ENCODE peak calls at places on chromosomes 13 and 19, in four cellular contexts. F is fibroblast of lung, G is cardiac muscle cell, W is small intestine. V is an unnamed sample.

GRCh38 chr19:21326169-21326568 is 3.0 kb downstream of the ZNF708 start:
- DNase-seq in F (no peak), G (no peak), W (no peak), V (no peak)

GRCh38 chr13:113935081-113935511 is 38.8 kb downstream of the C13orf46 start:
- DNase-seq in F (no peak), G (no peak), W (no peak), V (no peak)

GRCh38 chr13:35765941-35766340 is 289.5 kb upstream of the MAB21L1 start:
- DNase-seq in F (no peak), G (no peak), W (no peak), V (no peak)

GRCh38 chr19:7673995-7674667 is 2.8 kb upstream of the MCEMP1 start:
- DNase-seq in F (peak; percentile 78), G (peak; percentile 20), W (peak; percentile 65), V (peak; percentile 62)

GRCh38 chr19:10580979-10581631 is 6.0 kb downstream of the AP1M2 start:
- DNase-seq in F (peak; percentile 91), G (peak; percentile 95), W (peak; percentile 88), V (peak; percentile 91)

GRCh38 chr19:48284891-48285290 is 15.0 kb downstream of the ZNF114 start:
- DNase-seq in F (peak; percentile 41), G (peak; percentile 56), W (no peak), V (no peak)

GRCh38 chr13:44383945-44384344 is 10.3 kb downstream of the SERP2 start:
- DNase-seq in F (no peak), G (no peak), W (no peak), V (no peak)

GRCh38 chr19:47324502-47324901 is 7.5 kb upstream of the C5AR2 start:
- DNase-seq in F (no peak), G (no peak), W (no peak), V (no peak)

GRCh38 chr19:47231215-47232054 is 436 bp upstream of the BBC3 start:
- DNase-seq in F (peak; percentile 87), G (peak; percentile 88), W (peak; percentile 74), V (peak; percentile 54)

GRCh38 chr19:49861541-49862410 is 5.6 kb downstream of the PNKP start:
- DNase-seq in F (no peak), G (no peak), W (no peak), V (no peak)

GRCh38 chr13:111027481-111028439 is 87.3 kb upstream of the ARHGEF7 start:
- DNase-seq in F (peak; percentile 55), G (no peak), W (no peak), V (no peak)

GRCh38 chr19:9986787-9987281 is 23.5 kb downstream of the COL5A3 start:
- DNase-seq in F (peak; percentile 33), G (no peak), W (no peak), V (no peak)

GRCh38 chr13:86298741-86299140 is 499.5 kb upstream of the SLITRK6 start:
- DNase-seq in F (no peak), G (no peak), W (no peak), V (peak; percentile 39)

GRCh38 chr13:106471957-106472543 is 63.4 kb downstream of the EFNB2 start:
- DNase-seq in F (peak; percentile 77), G (peak; percentile 89), W (peak; percentile 94), V (peak; percentile 53)

GRCh38 chr19:34254552-34255432 is at the start of gene GARRE1:
- DNase-seq in F (peak; percentile 38), G (peak; percentile 70), W (peak; percentile 81), V (no peak)

GRCh38 chr13:72384186-72384823 is 343.1 kb downstream of the MZT1 start:
- DNase-seq in F (peak; percentile 6), G (no peak), W (no peak), V (no peak)

GRCh38 chr19:49567722-49568454 is 12.5 kb downstream of the NOSIP start:
- DNase-seq in F (peak; percentile 57), G (no peak), W (peak; percentile 55), V (no peak)

GRCh38 chr19:3397266-3398022 is 31.1 kb downstream of the NFIC start:
- DNase-seq in F (peak; percentile 32), G (no peak), W (peak; percentile 45), V (no peak)

GRCh38 chr13:76225815-76226489 is 589.8 kb downstream of the LMO7 start:
- DNase-seq in F (peak; percentile 82), G (peak; percentile 49), W (no peak), V (peak; percentile 20)

GRCh38 chr19:17538684-17539287 is 16.7 kb upstream of the COLGALT1 start:
- DNase-seq in F (no peak), G (no peak), W (no peak), V (no peak)

GRCh38 chr19:18858906-18859646 is 27.3 kb downstream of the UPF1 start:
- DNase-seq in F (no peak), G (no peak), W (no peak), V (no peak)

GRCh38 chr13:44331912-44332840 is 41.4 kb upstream of the SERP2 start:
- DNase-seq in F (peak; percentile 92), G (peak; percentile 81), W (no peak), V (peak; percentile 90)

GRCh38 chr13:76856141-76856571 is 30.0 kb downstream of the KCTD12 start:
- DNase-seq in F (peak; percentile 71), G (no peak), W (no peak), V (no peak)

GRCh38 chr19:40348961-40349507 is 539 bp downstream of the PLD3 start:
- DNase-seq in F (peak; percentile 65), G (no peak), W (peak; percentile 37), V (peak; percentile 28)

GRCh38 chr19:13020002-13020414 is 24.7 kb downstream of the NFIX start:
- DNase-seq in F (no peak), G (no peak), W (no peak), V (no peak)

GRCh38 chr13:39602614-39603366 is at the start of gene LHFPL6:
- DNase-seq in F (peak; percentile 80), G (peak; percentile 86), W (peak; percentile 25), V (peak; percentile 41)

GRCh38 chr19:45568732-45569131 is 15.9 kb downstream of the OPA3 start:
- DNase-seq in F (peak; percentile 73), G (no peak), W (peak; percentile 78), V (no peak)

GRCh38 chr13:45541806-45542205 is 73.7 kb downstream of the ERICH6B start:
- DNase-seq in F (no peak), G (no peak), W (no peak), V (no peak)

GRCh38 chr19:39539165-39539518 is 819 bp downstream of the EID2 start:
- DNase-seq in F (no peak), G (peak; percentile 54), W (no peak), V (no peak)

GRCh38 chr13:85582890-85583289 is 216.3 kb downstream of the SLITRK6 start:
- DNase-seq in F (no peak), G (no peak), W (no peak), V (no peak)

GRCh38 chr19:48095637-48096175 is 14.9 kb downstream of the PLA2G4C start:
- DNase-seq in F (no peak), G (no peak), W (no peak), V (no peak)

GRCh38 chr13:23433171-23434153 is at the start of gene SACS:
- DNase-seq in F (peak; percentile 39), G (peak; percentile 76), W (no peak), V (peak; percentile 79)

GRCh38 chr13:36074659-36075058 is 56.5 kb downstream of the DCLK1 start:
- DNase-seq in F (no peak), G (no peak), W (no peak), V (no peak)

V was measured in SK-N-DZ.